ENCODE peak calls at places on chromosomes 4 and X, in seven cellular contexts. Y is heart left ventricle, R is HCT116, Z is lower leg skin, C is neural crest cell, F is OCI-LY7, B is choroid plexus epithelial cell. O is an unnamed sample.

GRCh38 chr4:23789765-23790164 is 100.1 kb downstream of the PPARGC1A start:
- DNase-seq in Y (peak; percentile 67), B (peak; percentile 54), C (no peak), R (no peak), F (no peak), Z (no peak), O (no peak)

GRCh38 chrX:24153175-24153795 is 3.8 kb downstream of the ZFX start:
- DNase-seq in R (no peak), C (no peak), F (peak; percentile 47), B (peak; percentile 39), Y (no peak), Z (no peak), O (no peak)

GRCh38 chr4:81470456-81471327 is 1.0 kb downstream of the RASGEF1B start:
- DNase-seq in R (no peak), C (no peak), B (peak; percentile 23), Z (peak; percentile 93), F (peak; percentile 48), Y (peak; percentile 59), O (peak; percentile 25)

GRCh38 chr4:120838784-120839183 is 83.7 kb downstream of the PRDM5 start:
- DNase-seq in B (no peak), Y (no peak), C (no peak), R (no peak), Z (no peak), F (no peak), O (no peak)

GRCh38 chr4:18440527-18441215 is 419.1 kb upstream of the LCORL start:
- DNase-seq in F (no peak), R (no peak), C (no peak), Z (no peak), B (no peak), Y (no peak), O (no peak)

GRCh38 chrX:14476169-14476568 is 53.2 kb upstream of the GLRA2 start:
- DNase-seq in Z (no peak), B (no peak), F (no peak), C (no peak), Y (no peak), R (no peak), O (no peak)

GRCh38 chr4:155433636-155434360 is 57.0 kb upstream of the MAP9 start:
- DNase-seq in B (peak; percentile 10), C (no peak), Y (no peak), Z (no peak), F (no peak), R (no peak), O (no peak)

GRCh38 chrX:31038585-31039326 is 33.1 kb downstream of the FTHL17 start:
- DNase-seq in Y (peak; percentile 19), R (no peak), Z (no peak), C (peak; percentile 32), B (peak; percentile 63), F (peak; percentile 68), O (peak; percentile 34)

GRCh38 chr4:91220315-91220714 is 1083.5 kb upstream of the GRID2 start:
- DNase-seq in R (no peak), F (no peak), Y (no peak), Z (no peak), C (no peak), B (no peak), O (no peak)

GRCh38 chr4:175560628-175561027 is 251.4 kb downstream of the GPM6A start:
- DNase-seq in Y (no peak), Z (no peak), C (no peak), R (peak; percentile 32), F (peak; percentile 58), B (peak; percentile 79), O (no peak)

GRCh38 chr4:182531555-182532162 is 288.5 kb downstream of the TENM3 start:
- DNase-seq in B (peak; percentile 5), C (no peak), R (no peak), Y (no peak), Z (no peak), F (no peak), O (no peak)

GRCh38 chr4:181821039-181822004 is 421.9 kb upstream of the TENM3 start:
- DNase-seq in Z (no peak), C (no peak), B (peak; percentile 53), F (no peak), Y (no peak), R (no peak), O (no peak)

GRCh38 chr4:55215087-55215486 is 89.7 kb upstream of the KDR start:
- DNase-seq in C (no peak), R (no peak), B (no peak), F (no peak), Y (no peak), Z (no peak), O (no peak)

GRCh38 chrX:6695717-6696116 is 160.8 kb upstream of the VCX3A start:
- DNase-seq in R (no peak), F (no peak), Y (no peak), B (no peak), C (no peak), Z (no peak), O (no peak)

GRCh38 chr4:1259966-1260365 is 11.0 kb upstream of the CTBP1 start:
- DNase-seq in C (no peak), Z (no peak), R (no peak), B (no peak), F (no peak), Y (no peak), O (no peak)

GRCh38 chr4:186554485-186554884 is 882 bp downstream of the MTNR1A start:
- DNase-seq in Y (no peak), B (peak; percentile 38), F (no peak), Z (no peak), C (peak; percentile 41), R (peak; percentile 37), O (peak; percentile 34)

GRCh38 chr4:74874785-74875367 is 58.0 kb upstream of the PARM1 start:
- DNase-seq in F (peak; percentile 77), C (peak; percentile 3), B (peak; percentile 92), R (peak; percentile 73), Z (no peak), Y (peak; percentile 27), O (peak; percentile 23)

GRCh38 chrX:34365482-34365881 is 233.4 kb upstream of the FAM47A start:
- DNase-seq in Z (no peak), C (peak; percentile 1), R (no peak), Y (no peak), F (no peak), B (peak; percentile 57), O (peak; percentile 5)

GRCh38 chr4:26459756-26460530 is 30.3 kb downstream of the CCKAR start:
- DNase-seq in F (no peak), B (no peak), Y (no peak), R (no peak), C (no peak), Z (peak; percentile 75), O (no peak)

GRCh38 chrX:12753366-12753765 is 37.8 kb upstream of the PRPS2 start:
- DNase-seq in C (no peak), F (no peak), R (no peak), B (no peak), Y (no peak), Z (no peak), O (no peak)

GRCh38 chr4:182231080-182231479 is 12.1 kb upstream of the TENM3 start:
- DNase-seq in R (no peak), C (no peak), Y (no peak), F (no peak), B (no peak), Z (no peak), O (no peak)

GRCh38 chr4:77578145-77578544 is 27.5 kb upstream of the CXCL13 start:
- DNase-seq in Y (no peak), Z (no peak), R (no peak), F (no peak), C (no peak), B (no peak), O (no peak)

GRCh38 chrX:100931218-100931924 is 2.7 kb upstream of the XKRX start:
- DNase-seq in B (no peak), Y (no peak), F (no peak), C (no peak), Z (no peak), R (no peak), O (no peak)

GRCh38 chr4:147362868-147363440 is 117.9 kb upstream of the EDNRA start:
- DNase-seq in B (peak; percentile 93), Y (peak; percentile 83), Z (no peak), R (no peak), C (no peak), F (no peak), O (no peak)

GRCh38 chrX:104310084-104310483 is 55.4 kb upstream of the ESX1 start:
- DNase-seq in R (no peak), B (peak; percentile 66), C (no peak), F (no peak), Z (no peak), Y (no peak), O (no peak)

GRCh38 chrX:104306180-104306579 is 51.4 kb upstream of the ESX1 start:
- DNase-seq in R (no peak), Z (no peak), Y (no peak), B (no peak), F (no peak), C (no peak), O (no peak)

GRCh38 chrX:104307341-104307740 is 52.6 kb upstream of the ESX1 start:
- DNase-seq in B (no peak), C (no peak), R (no peak), Z (no peak), Y (no peak), F (no peak), O (no peak)

GRCh38 chrX:104310657-104311056 is 55.9 kb upstream of the ESX1 start:
- DNase-seq in F (no peak), B (no peak), R (no peak), Y (no peak), Z (no peak), C (no peak), O (no peak)

GRCh38 chrX:104309169-104309568 is 54.4 kb upstream of the ESX1 start:
- DNase-seq in F (no peak), C (no peak), B (no peak), R (no peak), Z (no peak), Y (no peak), O (no peak)
- TF ChIP-seq CTCF in F (no peak), C (no peak), B (peak; percentile 19), R (peak; percentile 43), Z (no peak), Y (no peak), O (no peak)

GRCh38 chr4:82890913-82891727 is at the start of gene SEC31A:
- DNase-seq in C (peak; percentile 87), Y (peak; percentile 98), Z (peak; percentile 99), B (peak; percentile 95), R (peak; percentile 77), F (peak; percentile 97), O (peak; percentile 94)
- TF ChIP-seq CTCF in C (peak; percentile 28), Y (no peak), Z (no peak), B (peak; percentile 11), R (no peak), F (peak; percentile 44), O (no peak)

GRCh38 chrX:26445288-26445687 is 229.3 kb downstream of the MAGEB5 start:
- DNase-seq in F (no peak), R (no peak), Y (no peak), Z (no peak), B (no peak), C (no peak), O (no peak)

DNA sequence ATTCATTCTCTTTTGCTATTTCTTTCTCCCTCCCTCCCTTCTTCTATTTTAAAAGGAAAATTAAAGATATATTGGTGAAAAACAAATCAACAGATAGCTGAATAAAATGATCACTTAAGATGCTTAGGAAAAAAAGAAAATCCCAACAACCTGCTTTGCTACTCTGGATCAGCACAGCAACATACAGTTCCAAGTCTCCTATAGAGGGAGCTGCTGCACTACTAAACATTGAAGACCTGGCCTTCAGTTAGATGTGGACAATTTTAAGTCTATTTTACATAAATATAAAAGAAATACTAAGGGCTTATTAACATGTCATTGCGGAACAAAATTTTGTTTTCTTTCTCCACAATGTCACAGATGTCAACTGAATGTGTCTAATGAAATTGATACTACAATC is 226.4 kb downstream of the MAGEB5 start:
- DNase-seq in Y (no peak), R (peak; percentile 2), B (peak; percentile 68), Z (no peak), C (no peak), F (no peak), O (peak; percentile 5)
- TF ChIP-seq CTCF in Y (peak; percentile 30), R (peak; percentile 44), B (peak; percentile 61), Z (no peak), C (peak; percentile 70), F (peak; percentile 55), O (no peak)

GRCh38 chrX:85109235-85109634 is 105.6 kb downstream of the APOOL start:
- DNase-seq in Z (no peak), R (peak; percentile 35), Y (no peak), C (no peak), B (peak; percentile 18), F (peak; percentile 33), O (peak; percentile 20)
- TF ChIP-seq CTCF in Z (no peak), R (peak; percentile 67), Y (peak; percentile 13), C (peak; percentile 49), B (peak; percentile 47), F (peak; percentile 71), O (no peak)